ENCODE peak calls at places on chromosomes 2 and 18, in ten cellular contexts. D is transverse colon, U is tibial artery, K is HCT116, Q is dorsolateral prefrontal cortex, P is right cardiac atrium, V is fibroblast of mammary gland, F is adrenal gland, Y is GM06990, T is neural progenitor cell. S is an unnamed sample.

GRCh38 chr2:189548686-189549439 is 31.7 kb downstream of the SLC40A1 start:
- DNase-seq in Y (no peak), V (peak), U (no peak), D (no peak), Q (no peak), P (no peak), F (no peak), T (no peak), K (no peak), S (no peak)

GRCh38 chr2:60759654-60760053 is 3.6 kb downstream of the PAPOLG start:
- DNase-seq in K (no peak), D (no peak), Y (no peak), V (no peak), T (no peak), U (no peak), Q (no peak), F (no peak), P (no peak), S (no peak)

GRCh38 chr2:33535409-33535808 is 59.0 kb downstream of the RASGRP3 start:
- DNase-seq in D (no peak), Q (no peak), V (no peak), K (no peak), F (no peak), Y (no peak), U (no peak), T (no peak), P (peak), S (no peak)

GRCh38 chr2:120576509-120577474 is 158.9 kb upstream of the GLI2 start:
- DNase-seq in Y (no peak), F (peak), U (no peak), Q (no peak), P (peak), V (peak), T (no peak), D (peak), K (no peak), S (peak)

GRCh38 chr2:163800889-163801498 is 65.2 kb upstream of the FIGN start:
- DNase-seq in P (no peak), K (no peak), T (peak), V (no peak), F (no peak), D (no peak), U (no peak), Y (no peak), Q (no peak), S (no peak)

GRCh38 chr2:175030380-175031271 is 25.4 kb upstream of the CHN1 start:
- DNase-seq in D (peak), K (peak), Y (no peak), V (peak), U (no peak), T (peak), P (no peak), Q (no peak), F (peak), S (no peak)

GRCh38 chr18:58218111-58218510 is 174.1 kb downstream of the NEDD4L start:
- DNase-seq in V (peak), P (no peak), D (no peak), K (no peak), Q (no peak), Y (no peak), T (no peak), F (no peak), U (no peak), S (no peak)

GRCh38 chr2:192245329-192245728 is 50.6 kb upstream of the TMEFF2 start:
- DNase-seq in T (no peak), K (no peak), V (peak), D (no peak), P (no peak), Y (no peak), Q (no peak), F (no peak), U (peak), S (no peak)

GRCh38 chr2:24048662-24049484 is 668 bp upstream of the FKBP1B start:
- DNase-seq in T (peak), K (peak), Y (no peak), D (no peak), F (no peak), U (no peak), Q (no peak), P (no peak), V (no peak), S (no peak)

GRCh38 chr18:40529478-40529877 is 1425.6 kb upstream of the PIK3C3 start:
- DNase-seq in D (no peak), K (no peak), V (peak), Q (no peak), F (no peak), T (no peak), P (no peak), Y (no peak), U (no peak), S (no peak)

GRCh38 chr2:113219889-113220641 is 46.3 kb downstream of the PSD4 start:
- DNase-seq in V (peak), U (peak), P (peak), T (peak), K (peak), D (peak), Y (no peak), Q (no peak), F (peak), S (no peak)

GRCh38 chr2:68736086-68736485 is 1.5 kb downstream of the ARHGAP25 start:
- DNase-seq in T (no peak), K (no peak), P (no peak), U (no peak), D (no peak), V (no peak), Y (no peak), Q (no peak), F (no peak), S (no peak)

GRCh38 chr2:218387369-218388194 is 5.5 kb downstream of the SLC11A1 start:
- DNase-seq in F (no peak), T (peak), Q (no peak), U (no peak), V (peak), P (peak), K (no peak), D (peak), Y (no peak), S (peak)

GRCh38 chr2:202109737-202110184 is 36.7 kb downstream of the KIAA2012 start:
- DNase-seq in F (no peak), T (peak), V (peak), K (no peak), Y (no peak), P (peak), Q (no peak), D (no peak), U (peak), S (no peak)

GRCh38 chr2:437772-438393 is 150.0 kb upstream of the ALKAL2 start:
- DNase-seq in T (no peak), V (no peak), D (peak), F (no peak), P (no peak), Y (peak), Q (no peak), U (no peak), K (no peak), S (no peak)

GRCh38 chr2:197707316-197708213 is 2.4 kb downstream of the MARS2 start:
- DNase-seq in Y (no peak), U (no peak), D (no peak), K (peak), T (peak), V (peak), Q (no peak), P (no peak), F (no peak), S (no peak)

GRCh38 chr2:2014251-2014761 is 270.0 kb upstream of the PXDN start:
- DNase-seq in K (no peak), U (no peak), D (no peak), T (peak), V (peak), Q (peak), P (peak), Y (no peak), F (peak), S (peak)

GRCh38 chr2:237874585-237875161 is 15.2 kb downstream of the RAMP1 start:
- DNase-seq in P (peak), F (no peak), U (no peak), T (no peak), D (no peak), V (peak), Q (no peak), K (no peak), Y (no peak), S (no peak)

GRCh38 chr2:142415461-142415860 is 284.6 kb upstream of the LRP1B start:
- DNase-seq in P (no peak), Q (no peak), Y (no peak), K (no peak), F (no peak), T (no peak), D (peak), V (no peak), U (no peak), S (no peak)

GRCh38 chr18:14958701-14959100 is 210.7 kb downstream of the ANKRD30B start:
- DNase-seq in Q (no peak), Y (no peak), U (no peak), K (no peak), T (no peak), V (no peak), P (no peak), F (no peak), D (no peak), S (no peak)

GRCh38 chr2:4763009-4763408 is 929.2 kb upstream of the SOX11 start:
- DNase-seq in K (no peak), P (no peak), Y (no peak), U (no peak), F (peak), T (peak), D (no peak), Q (no peak), V (no peak), S (no peak)

GRCh38 chr18:42086288-42086687 is 131.3 kb downstream of the PIK3C3 start:
- DNase-seq in Q (no peak), F (peak), P (no peak), Y (no peak), D (no peak), K (no peak), T (no peak), V (no peak), U (no peak), S (no peak)

GRCh38 chr2:56088411-56088810 is 95.4 kb upstream of the CCDC85A start:
- DNase-seq in V (peak), P (no peak), Y (no peak), Q (no peak), T (no peak), D (no peak), U (no peak), K (no peak), F (no peak), S (no peak)

GRCh38 chr2:47014564-47015051 is 99.0 kb upstream of the MCFD2 start:
- DNase-seq in Y (no peak), U (peak), V (no peak), F (peak), Q (peak), P (peak), T (no peak), D (no peak), K (no peak), S (no peak)

GRCh38 chr2:69767034-69767433 is 25.1 kb downstream of the ANXA4 start:
- DNase-seq in T (no peak), Y (no peak), F (no peak), D (no peak), U (no peak), P (peak), K (no peak), V (peak), Q (no peak), S (no peak)

GRCh38 chr2:169034256-169034655 is 3.1 kb upstream of the ABCB11 start:
- DNase-seq in Y (no peak), Q (no peak), P (no peak), U (no peak), D (peak), V (no peak), K (no peak), F (no peak), T (no peak), S (no peak)

GRCh38 chr2:231680992-231681852 is 27.1 kb upstream of the PTMA start:
- DNase-seq in Y (peak), D (peak), V (peak), F (peak), P (peak), Q (peak), T (peak), K (no peak), U (peak), S (peak)

GRCh38 chr2:234961784-234962183 is 10.0 kb downstream of the SH3BP4 start:
- DNase-seq in K (no peak), D (no peak), F (no peak), P (no peak), T (no peak), Y (no peak), V (no peak), Q (no peak), U (no peak), S (no peak)

GRCh38 chr2:121334581-121335293 is 49.7 kb upstream of the TFCP2L1 start:
- DNase-seq in K (no peak), Y (no peak), U (no peak), V (no peak), Q (no peak), P (no peak), T (peak), D (no peak), F (no peak), S (no peak)

GRCh38 chr2:60883896-60884295 is 2.5 kb downstream of the REL start:
- DNase-seq in K (no peak), D (no peak), F (no peak), Q (no peak), U (no peak), Y (no peak), V (no peak), P (no peak), T (no peak), S (no peak)

GRCh38 chr2:158779621-158780020 is 15.5 kb upstream of the DAPL1 start:
- DNase-seq in P (no peak), T (no peak), Y (no peak), D (no peak), V (no peak), Q (no peak), U (no peak), K (no peak), F (no peak), S (no peak)

GRCh38 chr2:1407950-1408695 is 5.1 kb upstream of the TPO start:
- DNase-seq in Y (no peak), F (no peak), Q (no peak), P (no peak), K (no peak), T (no peak), V (no peak), U (no peak), D (no peak), S (no peak)

GRCh38 chr2:160596431-160596830 is 102.8 kb upstream of the RBMS1 start:
- DNase-seq in U (no peak), Q (no peak), Y (no peak), V (no peak), F (no peak), K (no peak), P (no peak), T (no peak), D (no peak), S (no peak)

GRCh38 chr2:179521944-179522343 is 257.3 kb upstream of the SESTD1 start:
- DNase-seq in Q (no peak), U (no peak), D (no peak), V (no peak), P (no peak), Y (no peak), K (no peak), F (no peak), T (no peak), S (no peak)

GRCh38 chr2:12330916-12331315 is 385.8 kb upstream of the TRIB2 start:
- DNase-seq in D (no peak), V (peak), T (no peak), Y (no peak), F (no peak), Q (no peak), P (no peak), K (no peak), U (no peak), S (no peak)

GRCh38 chr2:64607381-64607780 is 46.3 kb downstream of the SERTAD2 start:
- DNase-seq in V (no peak), Y (no peak), P (no peak), K (no peak), Q (no peak), U (no peak), F (no peak), T (no peak), D (no peak), S (no peak)
- H3K4me3 ChIP-seq in V (no peak), Y (peak), P (no peak), K (no peak), Q (no peak), U (no peak), F (no peak), T (no peak), D (no peak), S (peak)

GRCh38 chr2:8406271-8406670 is 275.6 kb upstream of the ID2 start:
- DNase-seq in T (no peak), Q (no peak), Y (no peak), P (no peak), D (no peak), K (no peak), F (no peak), V (no peak), U (no peak), S (no peak)

GRCh38 chr2:8412082-8412481 is 269.8 kb upstream of the ID2 start:
- DNase-seq in D (peak), V (peak), T (no peak), Q (no peak), P (no peak), F (no peak), Y (no peak), U (no peak), K (no peak), S (no peak)

GRCh38 chr2:8407332-8407731 is 274.5 kb upstream of the ID2 start:
- DNase-seq in Y (no peak), D (no peak), T (no peak), U (no peak), K (no peak), Q (no peak), V (no peak), F (no peak), P (no peak), S (no peak)

GRCh38 chr2:8409461-8410260 is 272.2 kb upstream of the ID2 start:
- DNase-seq in Q (no peak), P (no peak), Y (no peak), K (no peak), U (no peak), V (peak), F (no peak), D (no peak), T (no peak), S (no peak)

DNA sequence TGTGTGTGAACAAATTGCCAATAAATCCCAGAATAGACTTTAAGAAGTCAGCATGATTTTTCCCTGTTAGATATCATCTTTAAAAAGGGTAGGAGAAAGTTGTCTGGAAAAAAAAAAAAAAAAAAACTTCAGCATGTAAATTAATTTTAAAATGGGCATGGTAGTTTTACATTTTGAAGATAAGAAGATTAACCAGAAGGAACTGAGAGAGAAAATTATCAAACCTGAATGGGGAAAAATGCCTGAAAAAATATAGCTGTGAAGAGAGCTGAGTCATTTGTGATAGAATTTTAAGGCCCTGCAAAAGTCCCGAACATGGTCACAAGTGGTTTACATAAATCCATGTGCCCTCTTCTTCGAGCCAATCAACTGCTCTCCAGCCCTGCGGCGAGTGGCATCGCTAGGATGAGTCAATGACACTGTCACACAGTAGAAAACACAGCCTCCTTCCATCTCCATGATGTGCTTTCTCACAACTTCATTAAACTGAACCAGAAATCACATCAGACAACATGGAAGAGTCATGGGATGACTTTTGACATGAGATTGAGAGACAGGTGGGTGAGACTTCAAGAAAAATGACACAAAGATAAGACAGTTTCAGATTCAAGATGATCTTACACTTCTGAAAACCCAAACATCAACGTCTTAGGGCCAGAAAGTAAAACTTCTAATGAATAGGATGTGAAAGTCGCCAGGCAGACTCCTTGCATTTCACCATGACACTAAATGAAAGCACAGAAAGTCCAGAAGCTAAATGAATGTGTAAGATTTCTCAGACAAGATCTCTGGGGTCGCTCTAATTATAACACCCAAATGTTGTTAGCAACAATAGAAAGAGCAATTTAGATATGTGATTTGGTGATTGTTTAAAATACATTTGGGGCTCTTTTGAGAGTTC is 273.0 kb upstream of the ID2 start:
- DNase-seq in F (no peak), V (no peak), T (no peak), D (no peak), Q (no peak), Y (peak), P (no peak), U (no peak), K (no peak), S (no peak)
- H3K4me3 ChIP-seq in F (no peak), V (no peak), T (no peak), D (no peak), Q (no peak), Y (no peak), P (no peak), U (no peak), K (no peak), S (no peak)

GRCh38 chr2:240233891-240234502 is 93.5 kb upstream of the OTOS start:
- DNase-seq in K (no peak), F (peak), U (peak), D (no peak), P (peak), V (no peak), Y (no peak), T (no peak), Q (peak), S (no peak)

GRCh38 chr2:240231838-240232244 is 91.4 kb upstream of the OTOS start:
- DNase-seq in K (no peak), U (peak), F (peak), P (peak), D (peak), Y (no peak), T (no peak), Q (peak), V (no peak), S (peak)

GRCh38 chr2:240230424-240230945 is 90.0 kb upstream of the OTOS start:
- DNase-seq in P (no peak), K (no peak), Y (no peak), U (no peak), Q (no peak), F (peak), V (no peak), T (no peak), D (no peak), S (no peak)

GRCh38 chr2:240232961-240233890 is 92.8 kb upstream of the OTOS start:
- DNase-seq in D (peak), Q (peak), Y (peak), K (peak), T (peak), U (peak), F (peak), V (peak), P (peak), S (peak)

DNA sequence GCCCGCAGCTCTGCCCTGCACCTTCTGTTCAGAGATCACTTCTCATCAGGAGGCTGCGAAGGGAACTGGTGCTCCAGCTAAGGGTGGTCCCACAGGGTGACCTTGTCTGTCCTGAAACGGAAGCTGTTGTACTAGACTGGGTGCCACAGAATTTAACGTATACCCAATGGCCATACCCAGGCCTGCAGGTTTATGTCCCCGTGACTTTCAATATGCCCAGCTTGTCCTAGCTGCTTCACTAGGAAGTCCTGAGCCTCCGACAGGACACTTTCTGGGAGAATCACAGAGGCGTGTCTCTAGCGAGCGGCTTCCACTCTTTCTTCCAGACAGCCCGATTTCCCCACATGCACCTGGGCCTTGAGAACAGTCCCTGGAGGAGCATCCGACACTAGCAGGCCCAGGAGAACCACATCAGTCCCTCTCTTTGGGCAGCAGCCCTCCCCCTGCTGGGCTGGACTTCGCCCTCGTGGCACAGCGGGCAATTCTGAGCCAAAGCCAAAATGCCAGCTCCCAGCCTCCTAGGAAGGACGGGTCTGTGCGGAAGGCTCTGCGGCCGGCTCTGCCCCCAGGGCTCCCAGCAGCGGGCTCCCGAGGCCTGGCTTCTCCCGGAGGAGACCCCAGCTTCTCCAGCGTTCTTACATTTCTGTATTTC is 91.9 kb upstream of the OTOS start:
- DNase-seq in T (no peak), P (no peak), Q (no peak), D (peak), F (no peak), U (peak), K (no peak), Y (no peak), V (no peak), S (no peak)
- H3K4me3 ChIP-seq in T (peak), P (no peak), Q (no peak), D (no peak), F (no peak), U (no peak), K (no peak), Y (no peak), V (no peak), S (no peak)

GRCh38 chr2:176088048-176088936 is 4.2 kb upstream of the HOXD13 start:
- DNase-seq in V (peak), D (peak), K (peak), Y (no peak), Q (no peak), F (peak), P (peak), T (peak), U (peak), S (peak)

GRCh38 chr2:176085120-176085788 is 1.5 kb upstream of the EVX2 start:
- DNase-seq in T (no peak), K (no peak), U (no peak), D (no peak), Y (no peak), F (no peak), P (no peak), V (no peak), Q (no peak), S (no peak)

GRCh38 chr2:176088937-176089842 is 3.3 kb upstream of the HOXD13 start:
- DNase-seq in V (no peak), P (no peak), K (no peak), Y (no peak), D (no peak), F (no peak), T (no peak), U (no peak), Q (no peak), S (no peak)

GRCh38 chr2:176085861-176086771 is 2.4 kb upstream of the EVX2 start:
- DNase-seq in D (peak), P (no peak), U (no peak), Q (no peak), K (peak), V (peak), Y (no peak), T (peak), F (no peak), S (peak)

GRCh38 chr2:176087330-176088047 is 3.7 kb upstream of the EVX2 start:
- DNase-seq in V (no peak), K (no peak), Y (no peak), D (no peak), U (no peak), P (no peak), T (no peak), Q (no peak), F (no peak), S (no peak)
- H3K4me3 ChIP-seq in V (no peak), K (no peak), Y (no peak), D (no peak), U (no peak), P (no peak), T (peak), Q (peak), F (no peak), S (no peak)

S was measured in heart left ventricle.